ENCODE peak calls at places on chromosome 17, in four cellular contexts. E, Z, P and I are unnamed samples.

GRCh38 chr17:77942111-77942988 is 16.2 kb upstream of the TNRC6C start:
- DNase-seq in P (no peak), E (no peak), Z (no peak), I (no peak)

GRCh38 chr17:68302066-68302564 is 10.8 kb downstream of the ARSG start:
- DNase-seq in P (peak), Z (no peak), E (peak), I (peak)

GRCh38 chr17:66762276-66762675 is 72.6 kb upstream of the CACNG5 start:
- DNase-seq in Z (no peak), E (no peak), P (no peak), I (no peak)

GRCh38 chr17:39963826-39964225 is 1.0 kb downstream of the GSDMA start:
- DNase-seq in P (no peak), Z (no peak), E (no peak), I (no peak)

GRCh38 chr17:19646788-19647696 is 1.5 kb upstream of the ALDH3A2 start:
- DNase-seq in E (peak), P (peak), Z (no peak), I (peak)

GRCh38 chr17:67052720-67053437 is 8.5 kb downstream of the CACNG1 start:
- DNase-seq in Z (no peak), P (no peak), E (no peak), I (no peak)

GRCh38 chr17:64326420-64327054 is 63.5 kb upstream of the TEX2 start:
- DNase-seq in Z (peak), P (peak), E (peak), I (peak)

GRCh38 chr17:58960068-58960467 is 146.6 kb downstream of the TRIM37 start:
- DNase-seq in Z (no peak), E (no peak), P (peak), I (peak)

GRCh38 chr17:39231587-39232551 is 6.1 kb upstream of the STAC2 start:
- DNase-seq in E (no peak), Z (no peak), P (peak), I (peak)

GRCh38 chr17:16492613-16493290 is 759 bp upstream of the LRRC75A start:
- DNase-seq in P (no peak), Z (no peak), E (no peak), I (no peak)

GRCh38 chr17:66523378-66524174 is 221.2 kb downstream of the PRKCA start:
- DNase-seq in P (peak), E (no peak), Z (no peak), I (no peak)

GRCh38 chr17:45784583-45785372 is 658 bp downstream of the CRHR1 start:
- DNase-seq in Z (no peak), P (no peak), E (no peak), I (no peak)

GRCh38 chr17:80765241-80766022 is 220.8 kb downstream of the RPTOR start:
- DNase-seq in E (no peak), P (no peak), Z (no peak), I (no peak)

GRCh38 chr17:78992542-78993212 is 13.0 kb upstream of the LGALS3BP start:
- DNase-seq in P (no peak), E (no peak), Z (no peak), I (no peak)

DNA sequence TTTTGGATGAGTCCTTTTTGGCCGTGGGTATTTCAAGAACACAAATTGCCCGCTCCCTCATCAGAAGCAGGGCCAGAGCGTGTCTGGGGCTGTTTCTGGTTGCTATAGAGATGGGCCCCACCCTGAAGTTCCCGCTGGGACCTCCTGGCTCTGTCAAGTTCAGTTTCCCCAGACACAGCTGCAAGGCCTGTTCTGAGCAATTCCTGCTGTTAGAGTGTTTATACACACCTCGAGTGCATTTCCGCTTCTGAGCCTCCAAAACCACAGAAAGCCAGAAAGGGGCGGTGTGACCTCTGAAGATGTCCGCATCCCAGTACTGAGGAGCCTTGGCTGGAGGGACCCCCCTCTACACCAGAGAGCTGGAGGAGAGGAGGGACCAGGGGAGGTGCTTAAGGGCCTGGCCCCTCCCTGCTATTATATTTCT is 9.3 kb upstream of the WBP2 start:
- DNase-seq in Z (no peak), P (peak), E (peak), I (peak)
- H3K4me3 ChIP-seq in Z (no peak), P (no peak), E (no peak), I (no peak)

GRCh38 chr17:31696184-31696602 is 162.9 kb downstream of the COPRS start:
- DNase-seq in Z (peak), P (peak), E (peak), I (peak)
- TF ChIP-seq CTCF in Z (peak), P (peak), E (no peak), I (peak)

DNA sequence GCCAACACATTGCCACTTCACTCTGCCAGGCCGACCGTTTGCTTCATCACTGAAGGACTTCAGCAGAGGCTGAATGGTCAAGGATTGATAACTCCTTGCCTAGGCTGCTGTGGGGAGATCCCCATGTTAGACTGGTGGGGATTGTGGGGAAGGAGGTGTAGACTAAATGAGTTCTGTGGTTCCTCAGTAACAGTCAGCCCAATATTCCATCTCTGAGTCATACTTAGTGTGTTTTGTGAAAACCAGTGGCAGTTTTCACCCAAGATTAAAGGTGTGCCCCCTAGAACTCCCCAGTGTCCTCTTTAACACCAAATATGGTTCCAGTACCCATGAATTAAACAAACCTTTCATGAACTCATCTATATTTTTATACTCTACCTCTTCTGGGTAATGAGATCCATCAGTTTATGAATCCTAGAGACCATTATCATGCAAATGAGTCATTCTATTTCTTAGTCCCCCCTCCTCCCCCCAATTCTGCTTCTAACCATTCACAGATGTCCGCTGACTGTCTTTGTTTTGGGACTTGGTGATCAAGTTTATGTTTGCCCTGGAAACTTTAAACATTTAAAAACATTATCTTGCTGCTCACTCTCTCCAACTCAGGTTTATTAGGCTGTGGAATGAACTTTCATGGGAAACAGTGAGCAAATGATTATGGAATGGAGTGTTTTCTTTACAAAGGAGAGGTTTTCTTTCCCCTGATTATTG is 66.8 kb upstream of the GAS7 start:
- DNase-seq in E (no peak), P (no peak), Z (no peak), I (no peak)
- H3K4me3 ChIP-seq in E (no peak), P (no peak), Z (no peak), I (no peak)

GRCh38 chr17:76265624-76266243 is 586 bp downstream of the UBALD2 start:
- DNase-seq in E (peak), P (peak), Z (no peak), I (peak)
- TF ChIP-seq CTCF in E (no peak), P (no peak), Z (no peak), I (no peak)

DNA sequence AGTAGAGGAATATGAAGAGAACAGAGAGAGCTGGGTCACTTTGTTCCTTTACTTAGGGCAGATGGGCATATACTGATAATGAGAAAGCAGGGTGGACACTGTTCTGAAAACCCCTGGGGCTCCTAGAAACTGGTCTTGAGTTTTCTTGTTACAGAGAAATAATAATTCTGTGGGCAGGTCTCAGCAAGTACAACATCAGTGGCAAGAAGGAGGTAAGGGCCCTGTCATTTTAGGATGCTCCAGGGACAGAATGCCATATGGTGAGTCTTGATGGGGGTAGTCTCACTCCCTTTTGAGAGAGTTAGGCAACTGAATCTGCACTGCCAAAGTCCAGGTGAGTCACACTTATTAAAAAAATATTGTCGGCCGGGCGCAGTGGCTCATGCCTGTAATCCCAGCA is 102.3 kb downstream of the KCNJ2 start:
- DNase-seq in P (no peak), Z (no peak), E (no peak), I (no peak)
- H3K4me3 ChIP-seq in P (no peak), Z (no peak), E (no peak), I (no peak)

GRCh38 chr17:7234100-7235012 is at the start of gene DVL2:
- DNase-seq in Z (peak), P (peak), E (peak), I (peak)
- TF ChIP-seq CTCF in Z (no peak), P (no peak), E (no peak), I (no peak)

GRCh38 chr17:4256952-4257351 is 6.8 kb downstream of the ANKFY1 start:
- DNase-seq in E (no peak), P (peak), Z (no peak), I (peak)
- H3K4me3 ChIP-seq in E (no peak), P (no peak), Z (no peak), I (no peak)

GRCh38 chr17:63185420-63185819 is 219.4 kb downstream of the TANC2 start:
- DNase-seq in E (no peak), P (peak), Z (no peak), I (peak)
- TF ChIP-seq CTCF in E (no peak), P (no peak), Z (no peak), I (no peak)

DNA sequence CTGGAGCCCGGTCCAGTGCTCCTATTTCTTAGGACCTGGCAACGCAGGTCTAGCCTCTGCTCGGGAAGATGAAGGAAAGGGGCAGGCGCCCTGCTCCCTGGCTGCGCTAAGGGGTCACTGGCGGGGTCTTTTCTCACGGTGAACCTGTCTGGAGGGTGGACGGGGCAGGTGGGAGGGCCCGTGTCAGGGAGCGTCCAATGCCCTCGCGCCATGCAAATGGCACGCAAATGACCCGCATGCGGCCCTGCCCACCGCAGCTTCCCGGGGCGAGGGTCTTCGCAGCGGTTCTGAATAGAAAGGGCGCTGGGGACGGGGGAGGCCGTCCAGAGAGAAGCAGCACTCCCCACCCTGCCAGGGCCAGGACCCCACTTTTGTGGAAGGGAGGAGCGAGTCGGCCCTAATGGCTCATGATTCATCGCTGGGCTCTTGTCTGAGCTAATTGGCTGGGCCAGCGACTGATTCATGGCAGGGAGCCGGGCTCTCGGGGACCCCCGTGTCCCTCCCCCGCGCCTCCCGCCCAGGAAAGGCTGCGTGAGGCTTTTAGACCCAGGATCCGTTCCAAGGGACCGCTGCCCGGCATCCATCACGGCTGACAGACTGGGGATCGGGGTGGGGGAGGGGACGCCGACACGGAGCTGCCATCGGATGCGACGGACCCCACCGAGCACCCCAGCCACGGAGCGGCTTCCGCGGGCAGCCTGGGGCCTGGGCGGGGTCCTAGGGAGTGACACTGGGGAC is 25.1 kb upstream of the NGFR start:
- DNase-seq in E (peak), Z (no peak), P (no peak), I (no peak)
- H3K4me3 ChIP-seq in E (no peak), Z (peak), P (no peak), I (no peak)